ENCODE peak calls at places on chromosomes 1 and 21, in nine cellular contexts. J is right lobe of liver, S is astrocyte, X is tibial nerve, C is choroid plexus epithelial cell, M is HCT116, Q is HFFc6, L is body of pancreas, N is BJ. V is an unnamed sample.

GRCh38 chr1:8025671-8026144 is 401 bp downstream of the ERRFI1 start:
- DNase-seq in J (no peak), S (no peak), X (no peak), C (no peak), M (no peak), Q (no peak), L (no peak), N (no peak), V (no peak)

GRCh38 chr1:905071-905749 is 18.5 kb upstream of the SAMD11 start:
- DNase-seq in J (peak), S (peak), X (peak), C (peak), M (no peak), Q (no peak), L (no peak), N (no peak), V (no peak)

GRCh38 chr1:164660415-164661174 is 101.6 kb downstream of the PBX1 start:
- DNase-seq in J (no peak), S (peak), X (no peak), C (peak), M (no peak), Q (peak), L (peak), N (peak), V (no peak)

GRCh38 chr1:29551536-29551935 is 315.2 kb downstream of the PTPRU start:
- DNase-seq in J (no peak), S (no peak), X (no peak), C (no peak), M (no peak), Q (no peak), L (no peak), N (no peak), V (no peak)

GRCh38 chr21:46092811-46093667 is 4.9 kb upstream of the COL6A2 start:
- DNase-seq in J (no peak), S (no peak), X (no peak), C (no peak), M (no peak), Q (no peak), L (no peak), N (no peak), V (no peak)

GRCh38 chr1:63277195-63278192 is 44.9 kb upstream of the FOXD3 start:
- DNase-seq in J (no peak), S (no peak), X (no peak), C (no peak), M (no peak), Q (no peak), L (no peak), N (no peak), V (no peak)

GRCh38 chr1:32071758-32072621 is 749 bp upstream of the TMEM39B start:
- DNase-seq in J (no peak), S (peak), X (no peak), C (peak), M (no peak), Q (peak), L (no peak), N (no peak), V (no peak)

GRCh38 chr1:3668585-3669300 is 16.4 kb downstream of the TP73 start:
- DNase-seq in J (peak), S (no peak), X (no peak), C (peak), M (peak), Q (no peak), L (peak), N (no peak), V (no peak)

GRCh38 chr1:157156058-157156541 is 17.9 kb upstream of the ETV3 start:
- DNase-seq in J (peak), S (no peak), X (peak), C (peak), M (peak), Q (peak), L (peak), N (no peak), V (peak)

GRCh38 chr1:201896951-201897391 is 8.3 kb downstream of the SHISA4 start:
- DNase-seq in J (no peak), S (peak), X (no peak), C (no peak), M (no peak), Q (peak), L (no peak), N (no peak), V (no peak)

GRCh38 chr1:201228011-201228983 is 37.7 kb downstream of the IGFN1 start:
- DNase-seq in J (peak), S (no peak), X (no peak), C (no peak), M (no peak), Q (no peak), L (no peak), N (no peak), V (no peak)

GRCh38 chr1:175750366-175751111 is 7.1 kb upstream of the TNR start:
- DNase-seq in J (no peak), S (no peak), X (no peak), C (no peak), M (no peak), Q (no peak), L (no peak), N (no peak), V (no peak)

GRCh38 chr21:18147678-18148077 is 97.0 kb upstream of the CHODL start:
- DNase-seq in J (no peak), S (no peak), X (no peak), C (peak), M (no peak), Q (no peak), L (no peak), N (no peak), V (no peak)

GRCh38 chr1:1100296-1100695 is 15.6 kb downstream of the C1orf159 start:
- DNase-seq in J (no peak), S (no peak), X (no peak), C (no peak), M (no peak), Q (no peak), L (no peak), N (no peak), V (no peak)

GRCh38 chr1:162822391-162823200 is 32.1 kb downstream of the HSD17B7 start:
- DNase-seq in J (peak), S (no peak), X (no peak), C (no peak), M (peak), Q (no peak), L (peak), N (no peak), V (peak)

GRCh38 chr1:58652351-58653184 is 47.3 kb downstream of the MYSM1 start:
- DNase-seq in J (no peak), S (peak), X (peak), C (peak), M (peak), Q (peak), L (peak), N (peak), V (peak)

GRCh38 chr1:87927391-87928073 is 598.9 kb downstream of the LMO4 start:
- DNase-seq in J (no peak), S (peak), X (no peak), C (no peak), M (no peak), Q (no peak), L (no peak), N (no peak), V (no peak)

GRCh38 chr1:177306981-177307380 is 136.2 kb downstream of the BRINP2 start:
- DNase-seq in J (no peak), S (no peak), X (no peak), C (no peak), M (no peak), Q (no peak), L (no peak), N (no peak), V (no peak)

GRCh38 chr1:113895961-113896360 is 8.6 kb upstream of the BCL2L15 start:
- DNase-seq in J (no peak), S (peak), X (no peak), C (no peak), M (no peak), Q (no peak), L (no peak), N (no peak), V (no peak)

GRCh38 chr21:35616090-35616489 is 444.2 kb downstream of the SETD4 start:
- DNase-seq in J (no peak), S (peak), X (no peak), C (peak), M (peak), Q (peak), L (no peak), N (peak), V (no peak)

GRCh38 chr1:12150456-12151200 is 16.2 kb upstream of the TNFRSF1B start:
- DNase-seq in J (no peak), S (no peak), X (no peak), C (peak), M (no peak), Q (no peak), L (no peak), N (no peak), V (no peak)

GRCh38 chr1:29162476-29163138 is 19.1 kb downstream of the SRSF4 start:
- DNase-seq in J (no peak), S (peak), X (no peak), C (no peak), M (no peak), Q (no peak), L (no peak), N (no peak), V (no peak)

GRCh38 chr1:94248956-94249688 is 11.7 kb upstream of the ARHGAP29 start:
- DNase-seq in J (no peak), S (no peak), X (no peak), C (no peak), M (no peak), Q (no peak), L (no peak), N (no peak), V (no peak)

GRCh38 chr1:91736999-91737615 is 148.8 kb downstream of the TGFBR3 start:
- DNase-seq in J (no peak), S (peak), X (no peak), C (peak), M (peak), Q (peak), L (peak), N (peak), V (no peak)

GRCh38 chr1:199854681-199855321 is 172.7 kb upstream of the NR5A2 start:
- DNase-seq in J (no peak), S (no peak), X (no peak), C (no peak), M (no peak), Q (no peak), L (no peak), N (no peak), V (no peak)

GRCh38 chr1:17187065-17187464 is 17.9 kb upstream of the PADI1 start:
- DNase-seq in J (peak), S (no peak), X (no peak), C (no peak), M (no peak), Q (no peak), L (no peak), N (no peak), V (no peak)

GRCh38 chr1:203763505-203763904 is 1.5 kb upstream of the LAX1 start:
- DNase-seq in J (no peak), S (no peak), X (no peak), C (no peak), M (no peak), Q (no peak), L (no peak), N (no peak), V (no peak)

GRCh38 chr1:59105548-59106507 is 191.1 kb upstream of the FGGY start:
- DNase-seq in J (no peak), S (no peak), X (no peak), C (no peak), M (no peak), Q (no peak), L (no peak), N (no peak), V (no peak)

GRCh38 chr1:45623972-45624371 is at the start of gene CCDC17:
- DNase-seq in J (no peak), S (no peak), X (no peak), C (peak), M (no peak), Q (no peak), L (no peak), N (no peak), V (no peak)

GRCh38 chr1:223845810-223846667 is at the start of gene TP53BP2:
- DNase-seq in J (peak), S (peak), X (peak), C (peak), M (peak), Q (peak), L (peak), N (no peak), V (peak)

GRCh38 chr1:161131721-161132409 is 602 bp downstream of the DEDD start:
- DNase-seq in J (no peak), S (peak), X (no peak), C (peak), M (no peak), Q (peak), L (no peak), N (no peak), V (no peak)

GRCh38 chr1:246428542-246429308 is 78.4 kb downstream of the SMYD3 start:
- DNase-seq in J (no peak), S (peak), X (no peak), C (peak), M (peak), Q (peak), L (no peak), N (peak), V (no peak)

GRCh38 chr1:76291186-76291585 is 216.6 kb downstream of the ST6GALNAC3 start:
- DNase-seq in J (no peak), S (no peak), X (no peak), C (no peak), M (no peak), Q (no peak), L (no peak), N (no peak), V (no peak)

GRCh38 chr1:51736702-51737101 is 119.8 kb downstream of the OSBPL9 start:
- DNase-seq in J (no peak), S (peak), X (no peak), C (peak), M (peak), Q (peak), L (peak), N (no peak), V (no peak)

GRCh38 chr1:174788981-174789380 is 210.8 kb upstream of the CACYBP start:
- DNase-seq in J (no peak), S (peak), X (no peak), C (peak), M (no peak), Q (peak), L (no peak), N (peak), V (no peak)

GRCh38 chr1:234589854-234590620 is 19.9 kb downstream of the IRF2BP2 start:
- DNase-seq in J (no peak), S (no peak), X (no peak), C (peak), M (no peak), Q (no peak), L (no peak), N (no peak), V (no peak)
- TF ChIP-seq CTCF in J (no peak), S (no peak), X (no peak), C (no peak), M (no peak), Q (no peak), L (no peak), N (no peak), V (no peak)

DNA sequence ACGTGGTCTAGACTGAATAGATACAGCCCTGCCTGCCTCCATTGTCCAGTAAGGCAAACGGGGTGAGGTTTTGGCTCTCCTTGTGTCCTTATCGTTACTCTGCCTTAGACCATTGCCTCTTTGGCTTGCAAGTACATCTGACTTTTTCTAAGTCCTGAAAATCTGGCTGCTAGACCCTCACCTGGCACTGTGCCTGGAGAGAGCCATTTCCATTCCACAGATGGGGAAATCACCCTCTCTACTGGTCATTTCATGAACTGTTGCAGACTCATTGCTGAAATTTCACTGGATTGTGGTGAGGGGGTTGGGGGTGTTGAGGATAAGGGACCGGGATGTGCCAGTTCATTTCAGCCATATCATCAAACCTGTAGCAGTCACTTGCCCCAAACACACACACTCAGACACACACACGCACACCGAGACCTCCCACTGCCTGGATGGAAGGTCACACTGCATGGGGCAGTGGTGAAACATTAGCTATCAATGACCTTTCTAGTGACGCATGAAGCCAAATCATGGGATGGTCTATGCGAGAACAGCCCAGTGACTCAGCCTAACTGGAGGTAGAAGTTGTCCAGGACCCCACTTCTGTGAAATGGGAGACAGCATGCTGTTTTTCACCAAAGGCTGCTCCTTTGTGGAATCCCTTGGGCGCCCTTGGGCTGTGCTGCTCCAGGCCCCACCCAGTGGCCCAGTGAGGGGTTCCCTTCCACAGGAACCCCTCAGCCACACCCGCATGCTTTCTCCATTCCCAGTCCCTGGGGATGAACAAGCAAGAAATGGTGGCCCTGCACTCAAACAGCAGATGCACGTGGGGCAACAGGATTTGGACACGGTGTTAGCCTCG is 34.9 kb upstream of the VASH2 start:
- DNase-seq in J (no peak), S (peak), X (no peak), C (peak), M (no peak), Q (no peak), L (peak), N (no peak), V (peak)
- TF ChIP-seq CTCF in J (peak), S (peak), X (no peak), C (peak), M (peak), Q (peak), L (no peak), N (peak), V (peak)

DNA sequence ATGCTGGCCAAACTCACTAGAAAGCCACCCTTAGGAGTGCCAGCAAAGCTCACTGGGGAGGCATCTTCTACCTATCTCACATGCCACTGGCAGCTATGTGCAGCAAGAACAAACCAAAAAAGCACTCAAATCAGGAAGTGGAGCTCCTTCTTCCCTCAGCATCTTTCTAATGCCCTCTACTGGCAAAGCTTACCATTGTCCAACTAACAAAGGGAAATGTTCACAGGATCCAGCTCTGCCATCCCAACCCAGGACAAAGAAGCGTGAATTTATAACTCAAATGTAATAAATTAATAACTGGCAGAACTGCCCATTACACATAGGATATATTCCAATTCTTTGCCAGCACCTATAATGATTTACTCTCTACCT is 38.9 kb downstream of the LEPR start:
- DNase-seq in J (no peak), S (no peak), X (no peak), C (peak), M (peak), Q (peak), L (no peak), N (no peak), V (no peak)
- TF ChIP-seq CTCF in J (peak), S (peak), X (peak), C (peak), M (peak), Q (peak), L (peak), N (peak), V (no peak)

DNA sequence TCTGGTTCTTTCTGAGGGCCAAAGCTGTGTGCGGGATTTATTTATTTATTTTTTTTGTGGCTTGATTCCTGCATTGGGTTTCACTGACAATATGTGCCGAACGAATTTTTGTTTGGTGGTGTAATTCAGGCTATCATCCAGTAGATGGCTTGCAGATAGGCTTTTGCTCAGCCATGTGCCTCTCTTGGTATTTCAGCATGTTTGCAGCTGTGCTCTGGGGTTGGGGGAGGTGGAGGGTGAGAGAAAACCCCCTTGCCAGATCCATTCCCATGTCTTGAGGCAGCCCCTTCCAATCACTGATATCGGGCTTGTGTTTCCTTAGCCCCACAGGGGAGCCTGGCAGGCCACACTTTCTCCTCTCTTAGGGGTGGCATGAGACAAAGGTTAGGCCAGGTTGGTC is 302.4 kb downstream of the PTGER3 start:
- DNase-seq in J (no peak), S (no peak), X (no peak), C (peak), M (peak), Q (peak), L (no peak), N (no peak), V (peak)
- TF ChIP-seq CTCF in J (peak), S (no peak), X (no peak), C (peak), M (no peak), Q (peak), L (no peak), N (peak), V (peak)

V was measured in endothelial cell.